ENCODE peak calls at places on chromosomes 7 and 10, in four cellular contexts. Y, U, F and Q are unnamed samples.

GRCh38 chr7:78578701-78579100 is 780.1 kb downstream of the PHTF2 start:
- DNase-seq in Y (no peak), U (no peak), F (no peak), Q (no peak)

GRCh38 chr7:30226593-30227268 is 57.7 kb upstream of the ZNRF2 start:
- DNase-seq in Y (no peak), U (peak), F (no peak), Q (no peak)

GRCh38 chr7:95859434-95859833 is 87.1 kb downstream of the DYNC1I1 start:
- DNase-seq in Y (no peak), U (no peak), F (peak), Q (no peak)

GRCh38 chr10:125190961-125191360 is 30.6 kb upstream of the CTBP2 start:
- DNase-seq in Y (no peak), U (no peak), F (no peak), Q (no peak)

GRCh38 chr10:71089162-71089561 is 123.2 kb upstream of the UNC5B start:
- DNase-seq in Y (no peak), U (peak), F (no peak), Q (peak)

GRCh38 chr7:2040201-2040892 is 192.4 kb downstream of the MAD1L1 start:
- DNase-seq in Y (no peak), U (no peak), F (no peak), Q (no peak)

GRCh38 chr10:80204801-80205477 is 398 bp downstream of the ANXA11 start:
- DNase-seq in Y (peak), U (no peak), F (no peak), Q (no peak)

GRCh38 chr10:85611093-85611740 is 755.4 kb downstream of the GRID1 start:
- DNase-seq in Y (no peak), U (no peak), F (no peak), Q (no peak)

GRCh38 chr7:105643384-105643783 is 62.1 kb upstream of the EFCAB10 start:
- DNase-seq in Y (no peak), U (no peak), F (no peak), Q (no peak)

GRCh38 chr7:80790877-80791276 is 128.0 kb downstream of the SEMA3C start:
- DNase-seq in Y (no peak), U (no peak), F (no peak), Q (no peak)

GRCh38 chr10:131897297-131897899 is 3.4 kb upstream of the PPP2R2D start:
- DNase-seq in Y (peak), U (no peak), F (no peak), Q (no peak)

GRCh38 chr10:97889461-97890265 is 40.0 kb downstream of the GOLGA7B start:
- DNase-seq in Y (peak), U (peak), F (no peak), Q (no peak)

GRCh38 chr10:20659225-20659624 is 237.9 kb downstream of the NEBL start:
- DNase-seq in Y (no peak), U (no peak), F (no peak), Q (no peak)

GRCh38 chr7:28802450-28802849 is 155.7 kb downstream of the TRIL start:
- DNase-seq in Y (no peak), U (no peak), F (peak), Q (no peak)

GRCh38 chr7:19928247-19928646 is 154.8 kb upstream of the TMEM196 start:
- DNase-seq in Y (no peak), U (no peak), F (no peak), Q (no peak)

GRCh38 chr10:89668391-89669180 is 23.5 kb upstream of the PANK1 start:
- DNase-seq in Y (no peak), U (no peak), F (no peak), Q (no peak)

GRCh38 chr10:88389456-88389855 is 193.7 kb downstream of the RNLS start:
- DNase-seq in Y (peak), U (peak), F (no peak), Q (no peak)